ENCODE peak calls at places on chromosomes 13 and 19, in nine cellular contexts. One of them, this sample, is unnamed.

GRCh38 chr19:56299688-56300087 is 15.0 kb downstream of the ZSCAN5A start:
- DNase-seq in hepatocyte: no peak
- DNase-seq in IMR-90: no peak
- DNase-seq in lower leg skin: no peak
- DNase-seq in kidney: no peak
- DNase-seq in stomach: no peak
- DNase-seq in coronary artery: no peak
- DNase-seq in HFFc6: no peak
- DNase-seq in CD8-positive, alpha-beta T cell: no peak
- DNase-seq in this sample: no peak

GRCh38 chr19:44737238-44738160 is 11.0 kb upstream of the BCL3 start:
- DNase-seq in HFFc6: no peak
- DNase-seq in stomach: no peak
- DNase-seq in hepatocyte: no peak
- DNase-seq in IMR-90: peak; percentile 55
- DNase-seq in lower leg skin: no peak
- DNase-seq in coronary artery: no peak
- DNase-seq in kidney: no peak
- DNase-seq in CD8-positive, alpha-beta T cell: no peak
- DNase-seq in this sample: no peak

GRCh38 chr19:16351133-16351809 is 26.6 kb downstream of the KLF2 start:
- DNase-seq in HFFc6: no peak
- DNase-seq in hepatocyte: peak; percentile 2
- DNase-seq in stomach: no peak
- DNase-seq in lower leg skin: no peak
- DNase-seq in kidney: no peak
- DNase-seq in IMR-90: peak; percentile 54
- DNase-seq in CD8-positive, alpha-beta T cell: no peak
- DNase-seq in coronary artery: no peak
- DNase-seq in this sample: no peak

GRCh38 chr13:45674908-45675307 is 27.2 kb upstream of the CBY2 start:
- DNase-seq in kidney: no peak
- DNase-seq in CD8-positive, alpha-beta T cell: no peak
- DNase-seq in lower leg skin: peak; percentile 28
- DNase-seq in hepatocyte: peak; percentile 41
- DNase-seq in stomach: no peak
- DNase-seq in HFFc6: peak; percentile 52
- DNase-seq in coronary artery: no peak
- DNase-seq in IMR-90: peak; percentile 52
- DNase-seq in this sample: peak; percentile 89

GRCh38 chr13:42170029-42170428 is 101.9 kb upstream of the AKAP11 start:
- DNase-seq in lower leg skin: no peak
- DNase-seq in coronary artery: no peak
- DNase-seq in hepatocyte: no peak
- DNase-seq in kidney: no peak
- DNase-seq in IMR-90: no peak
- DNase-seq in HFFc6: no peak
- DNase-seq in stomach: no peak
- DNase-seq in CD8-positive, alpha-beta T cell: no peak
- DNase-seq in this sample: no peak

GRCh38 chr13:77429320-77430142 is 102.6 kb upstream of the MYCBP2 start:
- DNase-seq in coronary artery: no peak
- DNase-seq in IMR-90: no peak
- DNase-seq in hepatocyte: no peak
- DNase-seq in CD8-positive, alpha-beta T cell: no peak
- DNase-seq in kidney: no peak
- DNase-seq in HFFc6: peak; percentile 7
- DNase-seq in stomach: no peak
- DNase-seq in lower leg skin: no peak
- DNase-seq in this sample: no peak

GRCh38 chr13:93690139-93690538 is 463.5 kb downstream of the GPC6 start:
- DNase-seq in stomach: no peak
- DNase-seq in hepatocyte: peak; percentile 52
- DNase-seq in IMR-90: peak; percentile 46
- DNase-seq in kidney: no peak
- DNase-seq in HFFc6: no peak
- DNase-seq in coronary artery: no peak
- DNase-seq in lower leg skin: no peak
- DNase-seq in CD8-positive, alpha-beta T cell: no peak
- DNase-seq in this sample: no peak

GRCh38 chr13:92316030-92316429 is 910.6 kb upstream of the GPC6 start:
- DNase-seq in stomach: no peak
- DNase-seq in HFFc6: no peak
- DNase-seq in kidney: no peak
- DNase-seq in CD8-positive, alpha-beta T cell: no peak
- DNase-seq in lower leg skin: no peak
- DNase-seq in coronary artery: no peak
- DNase-seq in hepatocyte: no peak
- DNase-seq in IMR-90: no peak
- DNase-seq in this sample: no peak

GRCh38 chr13:57948884-57949283 is 317.3 kb downstream of the PCDH17 start:
- DNase-seq in CD8-positive, alpha-beta T cell: no peak
- DNase-seq in IMR-90: no peak
- DNase-seq in stomach: no peak
- DNase-seq in HFFc6: no peak
- DNase-seq in kidney: no peak
- DNase-seq in hepatocyte: no peak
- DNase-seq in coronary artery: no peak
- DNase-seq in lower leg skin: no peak
- DNase-seq in this sample: no peak

GRCh38 chr19:17796013-17796837 is 1.3 kb downstream of the B3GNT3 start:
- DNase-seq in coronary artery: no peak
- DNase-seq in hepatocyte: peak; percentile 78
- DNase-seq in lower leg skin: no peak
- DNase-seq in stomach: peak; percentile 77
- DNase-seq in IMR-90: no peak
- DNase-seq in CD8-positive, alpha-beta T cell: no peak
- DNase-seq in kidney: peak; percentile 81
- DNase-seq in HFFc6: no peak
- DNase-seq in this sample: no peak

GRCh38 chr19:45404557-45405434 is at the start of gene PPP1R13L:
- DNase-seq in HFFc6: no peak
- DNase-seq in lower leg skin: peak; percentile 86
- DNase-seq in coronary artery: peak; percentile 94
- DNase-seq in kidney: peak; percentile 95
- DNase-seq in CD8-positive, alpha-beta T cell: peak; percentile 39
- DNase-seq in stomach: peak; percentile 92
- DNase-seq in IMR-90: peak; percentile 56
- DNase-seq in hepatocyte: peak; percentile 91
- DNase-seq in this sample: peak; percentile 90

DNA sequence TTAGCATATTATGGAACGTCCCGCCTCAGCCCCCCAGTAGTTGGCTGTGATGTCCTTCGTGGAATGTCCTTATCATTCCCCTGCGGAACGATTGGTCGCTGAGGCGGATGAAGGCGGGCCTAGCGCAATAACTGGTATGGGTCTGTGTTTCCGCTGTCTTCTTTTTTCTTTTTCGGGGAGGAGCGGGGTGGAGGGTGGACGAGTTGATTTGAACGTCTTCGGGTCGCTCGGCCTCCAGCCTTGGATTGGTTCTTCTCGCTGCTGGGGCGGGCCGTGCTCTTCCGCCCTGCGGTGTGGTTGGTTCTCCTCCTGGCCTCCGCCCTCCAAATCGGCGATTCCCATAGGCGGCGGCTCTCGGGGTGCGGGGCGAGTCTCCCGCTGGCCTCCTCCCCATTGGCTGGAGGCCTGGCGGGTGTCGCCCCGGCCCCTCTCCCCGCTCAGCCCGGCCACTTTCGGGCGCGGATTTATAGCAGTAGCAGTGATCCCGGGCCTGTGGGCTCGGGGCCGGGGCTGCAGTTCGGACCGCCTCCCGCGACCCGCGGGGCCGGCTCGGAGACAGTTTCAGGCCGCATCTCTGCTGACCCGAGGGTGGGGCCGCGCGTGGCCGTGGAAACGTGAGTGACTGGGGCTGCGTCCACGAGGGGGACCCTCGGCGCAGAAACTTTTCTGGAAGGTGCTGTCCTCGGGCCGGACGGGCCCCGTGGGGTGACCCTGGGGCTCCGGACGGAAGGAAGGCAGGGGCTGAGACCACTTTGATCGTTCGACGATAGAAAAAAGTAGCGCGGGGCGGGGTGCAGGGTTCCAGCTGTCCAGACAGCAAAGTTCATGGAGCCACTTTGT is 2.1 kb downstream of the ING1 start:
- DNase-seq in stomach: peak; percentile 98
- DNase-seq in coronary artery: peak; percentile 99
- DNase-seq in HFFc6: peak; percentile 100
- DNase-seq in lower leg skin: peak; percentile 99
- DNase-seq in IMR-90: peak; percentile 100
- DNase-seq in kidney: peak; percentile 99
- DNase-seq in hepatocyte: peak; percentile 99
- DNase-seq in CD8-positive, alpha-beta T cell: peak; percentile 95
- DNase-seq in this sample: peak; percentile 99
- TF ChIP-seq CTCF in stomach: no peak
- TF ChIP-seq CTCF in coronary artery: no peak
- TF ChIP-seq CTCF in HFFc6: peak; percentile 52
- TF ChIP-seq CTCF in lower leg skin: no peak
- TF ChIP-seq CTCF in IMR-90: no peak
- TF ChIP-seq CTCF in kidney: no peak
- TF ChIP-seq CTCF in hepatocyte: peak; percentile 35
- TF ChIP-seq CTCF in CD8-positive, alpha-beta T cell: no peak
- TF ChIP-seq CTCF in this sample: peak; percentile 33

GRCh38 chr19:39497850-39498261 is 891 bp upstream of the DLL3 start:
- DNase-seq in kidney: no peak
- DNase-seq in coronary artery: no peak
- DNase-seq in HFFc6: no peak
- DNase-seq in hepatocyte: peak; percentile 75
- DNase-seq in CD8-positive, alpha-beta T cell: no peak
- DNase-seq in stomach: no peak
- DNase-seq in IMR-90: peak; percentile 19
- DNase-seq in lower leg skin: no peak
- DNase-seq in this sample: no peak
- TF ChIP-seq CTCF in kidney: no peak
- TF ChIP-seq CTCF in coronary artery: no peak
- TF ChIP-seq CTCF in HFFc6: peak; percentile 65
- TF ChIP-seq CTCF in hepatocyte: peak; percentile 49
- TF ChIP-seq CTCF in CD8-positive, alpha-beta T cell: no peak
- TF ChIP-seq CTCF in stomach: no peak
- TF ChIP-seq CTCF in IMR-90: peak; percentile 49
- TF ChIP-seq CTCF in lower leg skin: no peak
- TF ChIP-seq CTCF in this sample: peak; percentile 58

GRCh38 chr19:58217607-58218391 is 10.9 kb upstream of the ZNF544 start:
- DNase-seq in stomach: no peak
- DNase-seq in IMR-90: no peak
- DNase-seq in coronary artery: no peak
- DNase-seq in lower leg skin: no peak
- DNase-seq in CD8-positive, alpha-beta T cell: no peak
- DNase-seq in HFFc6: no peak
- DNase-seq in kidney: no peak
- DNase-seq in hepatocyte: no peak
- DNase-seq in this sample: no peak

GRCh38 chr19:58217069-58217481 is 11.6 kb upstream of the ZNF544 start:
- DNase-seq in lower leg skin: no peak
- DNase-seq in coronary artery: no peak
- DNase-seq in CD8-positive, alpha-beta T cell: no peak
- DNase-seq in IMR-90: no peak
- DNase-seq in hepatocyte: no peak
- DNase-seq in HFFc6: no peak
- DNase-seq in stomach: no peak
- DNase-seq in kidney: no peak
- DNase-seq in this sample: no peak

GRCh38 chr19:58213075-58213369 is 15.7 kb upstream of the ZNF544 start:
- DNase-seq in lower leg skin: no peak
- DNase-seq in HFFc6: no peak
- DNase-seq in hepatocyte: no peak
- DNase-seq in kidney: no peak
- DNase-seq in coronary artery: no peak
- DNase-seq in IMR-90: no peak
- DNase-seq in stomach: no peak
- DNase-seq in CD8-positive, alpha-beta T cell: no peak
- DNase-seq in this sample: no peak

GRCh38 chr19:58218899-58219298 is 9.8 kb upstream of the ZNF544 start:
- DNase-seq in coronary artery: no peak
- DNase-seq in CD8-positive, alpha-beta T cell: peak; percentile 15
- DNase-seq in stomach: no peak
- DNase-seq in IMR-90: no peak
- DNase-seq in kidney: no peak
- DNase-seq in hepatocyte: no peak
- DNase-seq in lower leg skin: no peak
- DNase-seq in HFFc6: no peak
- DNase-seq in this sample: no peak
- TF ChIP-seq CTCF in coronary artery: no peak
- TF ChIP-seq CTCF in CD8-positive, alpha-beta T cell: peak; percentile 26
- TF ChIP-seq CTCF in stomach: no peak
- TF ChIP-seq CTCF in IMR-90: no peak
- TF ChIP-seq CTCF in kidney: peak; percentile 30
- TF ChIP-seq CTCF in hepatocyte: peak; percentile 8
- TF ChIP-seq CTCF in lower leg skin: no peak
- TF ChIP-seq CTCF in HFFc6: peak; percentile 70
- TF ChIP-seq CTCF in this sample: peak; percentile 6

GRCh38 chr19:35143231-35143715 is at the start of gene FXYD7:
- DNase-seq in HFFc6: no peak
- DNase-seq in hepatocyte: no peak
- DNase-seq in CD8-positive, alpha-beta T cell: peak; percentile 17
- DNase-seq in lower leg skin: no peak
- DNase-seq in IMR-90: no peak
- DNase-seq in coronary artery: no peak
- DNase-seq in kidney: peak; percentile 83
- DNase-seq in stomach: no peak
- DNase-seq in this sample: no peak
- TF ChIP-seq CTCF in HFFc6: peak; percentile 64
- TF ChIP-seq CTCF in hepatocyte: no peak
- TF ChIP-seq CTCF in CD8-positive, alpha-beta T cell: peak; percentile 26
- TF ChIP-seq CTCF in lower leg skin: no peak
- TF ChIP-seq CTCF in IMR-90: no peak
- TF ChIP-seq CTCF in coronary artery: no peak
- TF ChIP-seq CTCF in kidney: no peak
- TF ChIP-seq CTCF in stomach: no peak
- TF ChIP-seq CTCF in this sample: peak; percentile 38

DNA sequence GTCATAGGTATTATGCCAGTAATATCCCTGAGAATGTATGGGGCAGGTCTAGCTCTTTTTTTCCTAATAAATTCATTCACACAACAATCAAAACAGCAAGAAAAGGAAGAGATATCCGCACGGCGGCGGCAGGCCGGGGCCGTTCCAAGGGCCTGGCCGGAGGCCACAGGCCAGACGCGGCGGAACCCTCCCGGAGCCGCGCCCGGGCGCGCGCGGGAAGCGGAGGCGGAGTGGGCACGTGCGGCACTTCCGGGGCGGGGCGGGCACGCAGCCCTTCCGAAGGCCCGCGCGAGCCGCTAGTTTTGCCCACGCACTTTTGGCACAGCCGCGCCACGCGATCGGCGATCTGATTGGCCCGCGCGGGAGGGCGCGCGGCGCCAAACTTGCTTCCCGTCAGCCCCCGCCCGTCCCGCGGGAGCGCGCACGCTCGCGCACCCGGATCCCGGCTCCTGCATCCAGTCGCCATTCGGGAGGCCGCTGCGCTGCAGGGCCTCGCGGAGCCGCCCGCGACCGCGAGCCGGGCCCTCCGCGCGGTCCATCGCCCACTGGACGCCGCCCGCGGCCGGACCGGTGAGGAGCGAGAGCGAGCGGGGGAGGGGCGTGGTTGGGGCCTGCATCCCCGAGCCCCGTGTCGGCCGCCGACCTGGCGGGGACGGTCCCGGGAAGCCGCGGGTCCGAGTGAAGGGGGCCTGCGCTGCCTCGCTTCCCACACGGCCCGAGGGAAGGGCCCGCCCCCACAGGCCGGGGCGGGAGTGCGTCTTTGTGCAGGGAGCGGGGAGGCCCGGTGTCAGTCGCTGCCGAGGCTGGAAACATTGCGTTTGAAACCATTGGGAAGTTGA is at the start of gene CHAMP1:
- DNase-seq in HFFc6: peak; percentile 94
- DNase-seq in CD8-positive, alpha-beta T cell: peak; percentile 87
- DNase-seq in IMR-90: peak; percentile 96
- DNase-seq in hepatocyte: peak; percentile 98
- DNase-seq in lower leg skin: peak; percentile 93
- DNase-seq in coronary artery: peak; percentile 96
- DNase-seq in kidney: peak; percentile 99
- DNase-seq in stomach: peak; percentile 98
- DNase-seq in this sample: peak; percentile 98
- TF ChIP-seq CTCF in HFFc6: peak; percentile 36
- TF ChIP-seq CTCF in CD8-positive, alpha-beta T cell: no peak
- TF ChIP-seq CTCF in IMR-90: no peak
- TF ChIP-seq CTCF in hepatocyte: no peak
- TF ChIP-seq CTCF in lower leg skin: no peak
- TF ChIP-seq CTCF in coronary artery: no peak
- TF ChIP-seq CTCF in kidney: no peak
- TF ChIP-seq CTCF in stomach: no peak
- TF ChIP-seq CTCF in this sample: peak; percentile 7

This sample was measured in osteocyte.